ENCODE peak calls at places on chromosomes 7 and 10, in eight cellular contexts. H, S, P, X, U, C, J and A are unnamed samples.
A peak's percentile ranks its signal among the peaks of the same experiment; 100 is the strongest.

GRCh38 chr10:36057180-36057579 is 415.1 kb upstream of the FZD8 start:
- DNase-seq in H (no peak), S (no peak), P (no peak), X (no peak), U (no peak), C (no peak), J (no peak), A (no peak)

GRCh38 chr7:101162551-101163280 is 2.7 kb downstream of the VGF start:
- DNase-seq in H (peak; percentile 67), S (no peak), P (peak; percentile 62), X (peak; percentile 89), U (peak; percentile 58), C (peak; percentile 76), J (no peak), A (peak; percentile 42)

GRCh38 chr7:2575046-2575732 is 16.4 kb downstream of the IQCE start:
- DNase-seq in H (no peak), S (no peak), P (no peak), X (no peak), U (no peak), C (no peak), J (no peak), A (no peak)

GRCh38 chr10:63027533-63027932 is 105.6 kb upstream of the NRBF2 start:
- DNase-seq in H (no peak), S (no peak), P (no peak), X (no peak), U (no peak), C (no peak), J (no peak), A (no peak)

GRCh38 chr7:17912050-17912449 is 28.2 kb downstream of the SNX13 start:
- DNase-seq in H (no peak), S (no peak), P (no peak), X (no peak), U (no peak), C (no peak), J (no peak), A (no peak)

GRCh38 chr7:27134392-27134791 is 3.8 kb upstream of the HOXA4 start:
- DNase-seq in H (no peak), S (no peak), P (no peak), X (no peak), U (no peak), C (no peak), J (no peak), A (no peak)

GRCh38 chr7:127592550-127592949 is 986 bp upstream of the FSCN3 start:
- DNase-seq in H (no peak), S (no peak), P (no peak), X (no peak), U (no peak), C (no peak), J (no peak), A (no peak)

GRCh38 chr7:129438281-129438838 is 4.1 kb downstream of the STRIP2 start:
- DNase-seq in H (no peak), S (no peak), P (no peak), X (no peak), U (no peak), C (no peak), J (no peak), A (no peak)

GRCh38 chr7:51789494-51789893 is 472.9 kb upstream of the COBL start:
- DNase-seq in H (no peak), S (no peak), P (no peak), X (no peak), U (no peak), C (no peak), J (no peak), A (no peak)

GRCh38 chr7:68785036-68785435 is 813.2 kb upstream of the AUTS2 start:
- DNase-seq in H (peak; percentile 18), S (peak; percentile 10), P (no peak), X (peak; percentile 12), U (peak; percentile 60), C (peak; percentile 7), J (no peak), A (no peak)

GRCh38 chr10:124291009-124291671 is 127.6 kb downstream of the OAT start:
- DNase-seq in H (no peak), S (no peak), P (peak; percentile 8), X (no peak), U (no peak), C (no peak), J (no peak), A (no peak)

GRCh38 chr10:44182909-44183308 is 202.0 kb downstream of the CXCL12 start:
- DNase-seq in H (no peak), S (no peak), P (no peak), X (no peak), U (no peak), C (no peak), J (no peak), A (no peak)

GRCh38 chr10:74150151-74151056 is at the start of gene AP3M1:
- DNase-seq in H (no peak), S (peak; percentile 83), P (no peak), X (peak; percentile 92), U (no peak), C (peak; percentile 88), J (peak; percentile 68), A (peak; percentile 70)

GRCh38 chr10:127990846-127991542 is 84.1 kb downstream of the PTPRE start:
- DNase-seq in H (peak; percentile 57), S (no peak), P (peak; percentile 98), X (no peak), U (no peak), C (no peak), J (no peak), A (no peak)

GRCh38 chr10:88623835-88624234 is 37.3 kb downstream of the LIPJ start:
- DNase-seq in H (no peak), S (no peak), P (no peak), X (no peak), U (no peak), C (no peak), J (no peak), A (no peak)

GRCh38 chr10:19048479-19048878 is at the start of gene MALRD1:
- DNase-seq in H (no peak), S (no peak), P (no peak), X (peak; percentile 82), U (no peak), C (no peak), J (no peak), A (no peak)

GRCh38 chr10:89158446-89158845 is 48.7 kb downstream of the CH25H start:
- DNase-seq in H (no peak), S (no peak), P (peak; percentile 8), X (no peak), U (no peak), C (no peak), J (no peak), A (no peak)

GRCh38 chr7:5332579-5332978 is 49.8 kb downstream of the SLC29A4 start:
- DNase-seq in H (no peak), S (no peak), P (no peak), X (no peak), U (no peak), C (no peak), J (no peak), A (no peak)

GRCh38 chr10:33279791-33280190 is 54.7 kb downstream of the NRP1 start:
- DNase-seq in H (no peak), S (no peak), P (peak; percentile 71), X (no peak), U (no peak), C (no peak), J (no peak), A (no peak)

GRCh38 chr7:24836084-24836483 is 78.8 kb upstream of the GSDME start:
- DNase-seq in H (no peak), S (no peak), P (no peak), X (no peak), U (no peak), C (no peak), J (no peak), A (no peak)

GRCh38 chr7:28297821-28298439 is 114.4 kb upstream of the CREB5 start:
- DNase-seq in H (no peak), S (no peak), P (no peak), X (no peak), U (no peak), C (no peak), J (no peak), A (no peak)

GRCh38 chr7:47260270-47260669 is 321.6 kb downstream of the TNS3 start:
- DNase-seq in H (no peak), S (no peak), P (no peak), X (no peak), U (no peak), C (no peak), J (no peak), A (no peak)

GRCh38 chr7:8435120-8435519 is 1.7 kb downstream of the NXPH1 start:
- DNase-seq in H (no peak), S (no peak), P (no peak), X (no peak), U (no peak), C (no peak), J (no peak), A (no peak)

GRCh38 chr10:61023053-61023452 is 79.1 kb upstream of the RHOBTB1 start:
- DNase-seq in H (no peak), S (no peak), P (no peak), X (no peak), U (no peak), C (no peak), J (no peak), A (no peak)

GRCh38 chr10:124378817-124379510 is 39.8 kb downstream of the OAT start:
- DNase-seq in H (no peak), S (no peak), P (no peak), X (no peak), U (no peak), C (peak; percentile 71), J (no peak), A (no peak)

GRCh38 chr7:123689250-123689649 is 33.6 kb downstream of the LMOD2 start:
- DNase-seq in H (no peak), S (no peak), P (no peak), X (no peak), U (no peak), C (no peak), J (no peak), A (no peak)

GRCh38 chr7:138666385-138666784 is 34.8 kb downstream of the SVOPL start:
- DNase-seq in H (no peak), S (no peak), P (peak; percentile 11), X (no peak), U (no peak), C (no peak), J (no peak), A (no peak)

GRCh38 chr7:43756368-43757072 is 2.0 kb upstream of the BLVRA start:
- DNase-seq in H (no peak), S (no peak), P (peak; percentile 77), X (no peak), U (no peak), C (no peak), J (no peak), A (no peak)

GRCh38 chr7:23333671-23334246 is 34.6 kb downstream of the MALSU1 start:
- DNase-seq in H (peak; percentile 25), S (no peak), P (peak; percentile 98), X (no peak), U (no peak), C (no peak), J (no peak), A (no peak)

GRCh38 chr10:10699427-10699826 is 318.2 kb upstream of the CELF2 start:
- DNase-seq in H (no peak), S (no peak), P (no peak), X (peak; percentile 92), U (no peak), C (no peak), J (no peak), A (no peak)

GRCh38 chr10:7696545-7696944 is 6.6 kb upstream of the ITIH2 start:
- DNase-seq in H (no peak), S (peak; percentile 82), P (no peak), X (no peak), U (no peak), C (no peak), J (no peak), A (no peak)

GRCh38 chr7:126570845-126571244 is 681.9 kb downstream of the GRM8 start:
- DNase-seq in H (no peak), S (no peak), P (no peak), X (no peak), U (no peak), C (no peak), J (no peak), A (no peak)

GRCh38 chr7:139451638-139452037 is 31.8 kb downstream of the KLRG2 start:
- DNase-seq in H (no peak), S (no peak), P (peak; percentile 46), X (no peak), U (no peak), C (no peak), J (no peak), A (no peak)

GRCh38 chr7:42883950-42884349 is 27.9 kb downstream of the C7orf25 start:
- DNase-seq in H (no peak), S (no peak), P (peak; percentile 55), X (peak; percentile 4), U (peak; percentile 72), C (peak; percentile 57), J (no peak), A (no peak)